ENCODE peak calls at places on chromosome 13, in ten cellular contexts. F is heart right ventricle, G is left lung, Y is foreskin fibroblast, D is HFFc6, Q is GM06990, N is AG10803, L is Calu3, B is lower leg skin, I is mucosa of descending colon. J is an unnamed sample.

GRCh38 chr13:95956589-95957148 is 96.5 kb downstream of the UGGT2 start:
- DNase-seq in N (peak; percentile 15), G (no peak), F (no peak), I (no peak), D (no peak), Q (peak; percentile 29), L (no peak), B (no peak), Y (peak; percentile 2), J (peak; percentile 21)

GRCh38 chr13:109745702-109746101 is 40.7 kb downstream of the IRS2 start:
- DNase-seq in I (no peak), D (no peak), Q (no peak), G (no peak), Y (no peak), B (no peak), F (no peak), L (no peak), N (no peak), J (no peak)

GRCh38 chr13:27573265-27573664 is 47.1 kb downstream of the LNX2 start:
- DNase-seq in B (no peak), F (no peak), D (peak; percentile 59), G (no peak), Q (no peak), I (no peak), N (peak; percentile 4), Y (peak; percentile 62), L (peak; percentile 6), J (no peak)

GRCh38 chr13:48873598-48873997 is 102.1 kb upstream of the FNDC3A start:
- DNase-seq in L (no peak), N (no peak), D (peak; percentile 69), B (no peak), Q (no peak), G (no peak), I (no peak), Y (peak; percentile 65), F (no peak), J (peak; percentile 15)

GRCh38 chr13:47796816-47797215 is 204.3 kb downstream of the SUCLA2 start:
- DNase-seq in L (no peak), Q (no peak), I (no peak), G (no peak), D (no peak), F (no peak), Y (no peak), N (peak; percentile 24), B (no peak), J (no peak)

GRCh38 chr13:37791699-37792098 is 77.9 kb downstream of the TRPC4 start:
- DNase-seq in I (no peak), D (peak; percentile 17), N (peak; percentile 56), Y (no peak), L (no peak), B (no peak), Q (no peak), F (no peak), G (no peak), J (peak; percentile 26)

GRCh38 chr13:101949681-101950080 is 452.2 kb downstream of the FGF14 start:
- DNase-seq in F (no peak), G (no peak), I (no peak), Y (no peak), N (no peak), L (no peak), D (no peak), B (no peak), Q (no peak), J (no peak)

GRCh38 chr13:76965759-76966421 is 17.6 kb downstream of the ACOD1 start:
- DNase-seq in I (peak; percentile 26), G (peak; percentile 50), L (no peak), B (peak; percentile 31), Y (peak; percentile 71), D (peak; percentile 88), Q (no peak), F (peak; percentile 63), N (peak; percentile 62), J (peak; percentile 90)

GRCh38 chr13:50309872-50310594 is 294.8 kb downstream of the KCNRG start:
- DNase-seq in Q (no peak), N (no peak), Y (no peak), G (no peak), I (no peak), L (no peak), D (no peak), F (no peak), B (no peak), J (peak; percentile 9)

GRCh38 chr13:53191091-53191490 is 162.5 kb downstream of the OLFM4 start:
- DNase-seq in D (peak; percentile 2), N (peak; percentile 32), Y (no peak), L (no peak), I (no peak), G (no peak), F (no peak), Q (no peak), B (no peak), J (no peak)

GRCh38 chr13:29859971-29860370 is 9.6 kb upstream of the UBL3 start:
- DNase-seq in Q (no peak), G (no peak), I (no peak), D (peak; percentile 90), N (peak; percentile 83), L (no peak), B (no peak), Y (peak; percentile 77), F (no peak), J (peak; percentile 39)

GRCh38 chr13:33126909-33127607 is 110.8 kb downstream of the KL start:
- DNase-seq in Q (no peak), B (no peak), Y (peak; percentile 65), F (no peak), L (no peak), I (no peak), N (peak; percentile 34), G (no peak), D (peak; percentile 35), J (peak; percentile 50)

GRCh38 chr13:51549050-51549449 is 35.2 kb upstream of the WDFY2 start:
- DNase-seq in N (no peak), I (peak; percentile 11), D (no peak), Y (no peak), Q (peak; percentile 37), L (peak; percentile 44), G (peak; percentile 61), F (no peak), B (no peak), J (no peak)

GRCh38 chr13:51551446-51551845 is 32.8 kb upstream of the WDFY2 start:
- DNase-seq in F (no peak), G (no peak), L (no peak), Y (no peak), Q (no peak), D (no peak), N (no peak), B (no peak), I (no peak), J (no peak)

GRCh38 chr13:51550151-51550550 is 34.1 kb upstream of the WDFY2 start:
- DNase-seq in B (no peak), L (no peak), G (no peak), Q (no peak), N (no peak), I (no peak), F (no peak), Y (no peak), D (no peak), J (no peak)

GRCh38 chr13:51547425-51548176 is 36.7 kb upstream of the WDFY2 start:
- DNase-seq in D (no peak), L (no peak), I (no peak), F (no peak), G (no peak), Y (no peak), N (no peak), Q (no peak), B (no peak), J (no peak)

GRCh38 chr13:51549593-51549992 is 34.7 kb upstream of the WDFY2 start:
- DNase-seq in Y (no peak), L (no peak), F (no peak), B (no peak), D (no peak), G (no peak), I (no peak), Q (no peak), N (no peak), J (no peak)
- TF ChIP-seq CTCF in Y (no peak), L (no peak), F (no peak), B (no peak), D (no peak), G (no peak), I (no peak), Q (no peak), N (no peak), J (no peak)

GRCh38 chr13:74661851-74662250 is 527.6 kb upstream of the KLF12 start:
- DNase-seq in B (no peak), D (peak; percentile 8), I (no peak), Y (peak; percentile 64), G (no peak), Q (no peak), F (no peak), N (peak; percentile 82), L (no peak), J (no peak)

GRCh38 chr13:74657765-74658164 is 523.6 kb upstream of the KLF12 start:
- DNase-seq in I (no peak), D (no peak), B (no peak), F (no peak), G (no peak), Y (no peak), Q (no peak), L (no peak), N (no peak), J (no peak)

GRCh38 chr13:74667656-74668055 is 533.5 kb upstream of the KLF12 start:
- DNase-seq in G (no peak), N (no peak), I (no peak), L (no peak), Q (no peak), F (no peak), D (no peak), B (no peak), Y (no peak), J (no peak)

GRCh38 chr13:74662895-74663294 is 528.7 kb upstream of the KLF12 start:
- DNase-seq in G (no peak), F (no peak), Q (no peak), N (peak; percentile 46), D (no peak), I (peak; percentile 3), L (no peak), Y (peak; percentile 24), B (no peak), J (peak; percentile 21)
- TF ChIP-seq CTCF in G (no peak), F (no peak), Q (no peak), N (no peak), D (no peak), I (no peak), L (no peak), Y (no peak), B (no peak), J (no peak)

DNA sequence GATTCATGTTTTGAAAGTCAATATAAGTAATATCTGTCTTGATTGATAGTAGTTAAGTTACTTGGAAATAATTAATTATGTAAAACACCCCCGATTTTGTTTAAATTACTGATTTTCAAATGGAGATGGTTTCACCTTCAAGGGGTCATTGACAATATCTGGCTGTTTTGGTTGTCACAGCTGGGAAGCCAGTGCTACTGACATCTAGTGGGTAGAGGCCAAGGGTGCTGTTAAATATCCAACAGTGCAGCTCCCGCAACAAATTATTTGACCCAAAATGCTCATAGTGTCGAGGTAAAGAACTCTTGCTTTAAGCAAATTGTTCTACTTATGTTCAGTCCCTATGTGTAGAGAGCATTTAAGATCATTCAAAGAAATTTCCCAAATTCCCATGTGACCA is 50.6 kb upstream of the PCDH20 start:
- DNase-seq in G (no peak), B (no peak), Y (no peak), F (no peak), N (no peak), L (no peak), Q (no peak), D (no peak), I (no peak), J (no peak)
- TF ChIP-seq CTCF in G (no peak), B (no peak), Y (no peak), F (no peak), N (no peak), L (no peak), Q (no peak), D (no peak), I (no peak), J (no peak)

GRCh38 chr13:35953537-35954206 is 177.5 kb downstream of the DCLK1 start:
- DNase-seq in Y (peak; percentile 69), B (peak; percentile 85), G (peak; percentile 50), I (peak; percentile 47), D (peak; percentile 83), L (peak; percentile 17), Q (no peak), F (peak; percentile 90), N (peak; percentile 98), J (peak; percentile 95)
- TF ChIP-seq CTCF in Y (peak; percentile 75), B (no peak), G (peak; percentile 45), I (no peak), D (peak; percentile 79), L (peak; percentile 34), Q (peak; percentile 20), F (peak; percentile 83), N (peak; percentile 84), J (peak; percentile 72)

J was measured in fibroblast of the aortic adventitia.